ENCODE peak calls at places on chromosome 5, in ten cellular contexts. E, I, G, Z, S, W, A, C, T and N are unnamed samples.

GRCh38 chr5:157463621-157464407 is 3.8 kb downstream of the NIPAL4 start:
- DNase-seq in G (no peak), A (no peak), Z (no peak), C (peak; percentile 68), T (no peak), W (no peak), S (peak; percentile 83), I (no peak), E (no peak), N (no peak)

GRCh38 chr5:173486826-173487225 is 129.6 kb downstream of the BOD1 start:
- DNase-seq in C (peak; percentile 18), T (no peak), E (no peak), S (no peak), I (no peak), G (no peak), A (no peak), Z (no peak), W (no peak), N (no peak)

GRCh38 chr5:2094616-2094995 is 211.9 kb upstream of the IRX4 start:
- DNase-seq in E (no peak), W (peak; percentile 39), T (no peak), S (peak; percentile 49), G (peak; percentile 2), A (no peak), I (no peak), C (no peak), Z (no peak), N (no peak)

GRCh38 chr5:34876275-34876674 is 37.3 kb downstream of the TTC23L start:
- DNase-seq in A (no peak), T (no peak), G (no peak), W (no peak), Z (no peak), S (no peak), E (no peak), C (no peak), I (no peak), N (no peak)

GRCh38 chr5:171534009-171534895 is 114.8 kb downstream of the FGF18 start:
- DNase-seq in A (no peak), T (no peak), S (no peak), G (no peak), W (no peak), C (no peak), Z (no peak), I (no peak), E (peak; percentile 70), N (no peak)

GRCh38 chr5:44178414-44178813 is 210.8 kb downstream of the FGF10 start:
- DNase-seq in A (no peak), S (peak; percentile 8), I (no peak), E (no peak), T (no peak), C (no peak), Z (no peak), W (no peak), G (no peak), N (no peak)

GRCh38 chr5:169796731-169797130 is 159.7 kb downstream of the DOCK2 start:
- DNase-seq in A (no peak), W (no peak), T (no peak), E (no peak), G (no peak), I (no peak), Z (no peak), S (no peak), C (no peak), N (no peak)

GRCh38 chr5:82234880-82235279 is 43.3 kb downstream of the RPS23 start:
- DNase-seq in G (no peak), I (no peak), W (no peak), Z (no peak), C (no peak), T (no peak), A (no peak), S (no peak), E (no peak), N (no peak)

GRCh38 chr5:14410068-14410941 is 171.3 kb upstream of the OTULINL start:
- DNase-seq in A (no peak), I (no peak), Z (no peak), C (peak; percentile 79), E (no peak), G (no peak), T (no peak), W (no peak), S (peak; percentile 47), N (no peak)

GRCh38 chr5:95809414-95809960 is 13.0 kb downstream of the GLRX start:
- DNase-seq in C (peak; percentile 37), E (no peak), G (no peak), S (peak; percentile 63), T (no peak), A (peak; percentile 34), I (no peak), Z (no peak), W (no peak), N (no peak)

GRCh38 chr5:87015908-87016307 is 251.8 kb upstream of the RASA1 start:
- DNase-seq in Z (no peak), A (no peak), E (no peak), G (no peak), S (no peak), W (no peak), T (no peak), C (no peak), I (no peak), N (no peak)

GRCh38 chr5:76016258-76016657 is 66.9 kb upstream of the SV2C start:
- DNase-seq in W (no peak), T (no peak), A (no peak), I (no peak), G (no peak), Z (no peak), S (no peak), C (no peak), E (no peak), N (no peak)
- TF ChIP-seq CTCF in W (no peak), T (peak; percentile 18), A (no peak), I (no peak), G (no peak), Z (no peak), S (no peak), C (no peak), E (no peak), N (no peak)

GRCh38 chr5:74126294-74126693 is 500.3 kb downstream of the ARHGEF28 start:
- DNase-seq in T (no peak), A (no peak), W (no peak), E (no peak), G (no peak), S (no peak), Z (no peak), C (no peak), I (no peak), N (no peak)

GRCh38 chr5:74131256-74131655 is 505.3 kb downstream of the ARHGEF28 start:
- DNase-seq in G (no peak), I (no peak), T (no peak), E (no peak), W (no peak), S (no peak), Z (no peak), A (no peak), C (no peak), N (no peak)

GRCh38 chr5:74130141-74130897 is 504.3 kb downstream of the ARHGEF28 start:
- DNase-seq in S (no peak), Z (no peak), W (no peak), G (no peak), E (no peak), C (no peak), I (no peak), A (no peak), T (no peak), N (no peak)

GRCh38 chr5:74124826-74125225 is 498.8 kb downstream of the ARHGEF28 start:
- DNase-seq in Z (no peak), S (no peak), E (no peak), I (no peak), W (no peak), T (no peak), G (no peak), C (peak; percentile 24), A (no peak), N (no peak)

GRCh38 chr5:74127377-74128338 is 501.7 kb downstream of the ARHGEF28 start:
- DNase-seq in W (no peak), I (no peak), C (peak; percentile 2), Z (peak; percentile 20), S (peak; percentile 33), G (no peak), E (peak; percentile 25), A (no peak), T (no peak), N (no peak)
- TF ChIP-seq CTCF in W (peak; percentile 29), I (no peak), C (peak; percentile 24), Z (peak; percentile 32), S (peak; percentile 22), G (no peak), E (peak; percentile 32), A (no peak), T (peak; percentile 23), N (no peak)

GRCh38 chr5:124343021-124343420 is 403.4 kb downstream of the ZNF608 start:
- DNase-seq in T (no peak), S (no peak), E (no peak), I (no peak), Z (no peak), C (no peak), W (no peak), G (no peak), A (no peak), N (no peak)
- TF ChIP-seq CTCF in T (no peak), S (no peak), E (no peak), I (no peak), Z (no peak), C (no peak), W (no peak), G (no peak), A (no peak), N (no peak)

GRCh38 chr5:982377-983237 is 26.0 kb upstream of the NKD2 start:
- DNase-seq in T (no peak), W (no peak), S (no peak), I (no peak), C (no peak), A (no peak), G (no peak), Z (peak; percentile 75), E (no peak), N (peak; percentile 55)
- TF ChIP-seq CTCF in T (peak; percentile 80), W (no peak), S (peak; percentile 19), I (no peak), C (peak; percentile 40), A (no peak), G (no peak), Z (peak; percentile 79), E (peak; percentile 55), N (peak; percentile 30)